ENCODE peak calls at places on chromosomes 7 and 10, in nine cellular contexts. K is activated naive CD4-positive, alpha-beta T cell treated with anti-CD3 and anti-CD28 coated beads, Interleukin-2, amount 50 U/mL, for 72 hours; U is NCI-H1417 treated with DMSO at 0.1 percent for 48 hours; I is NCI-H2107; Z is endothelial cell; M is HuH-7.5; C is iris pigment epithelial cell; S is CD8-positive, alpha-beta memory T cell; Q is COR-L47. H is an unnamed sample.

GRCh38 chr10:59363446-59363958 is 1.2 kb upstream of the FAM13C start:
- DNase-seq in K (no peak), M (no peak), U (no peak), I (no peak), S (no peak), C (no peak), Q (no peak), Z (no peak), H (no peak)

GRCh38 chr7:21113609-21114416 is 314.1 kb upstream of the SP4 start:
- DNase-seq in S (no peak), I (no peak), K (no peak), C (no peak), Q (no peak), Z (no peak), U (no peak), M (no peak), H (no peak)

GRCh38 chr10:114279289-114279688 is 40.2 kb downstream of the VWA2 start:
- DNase-seq in S (no peak), Q (no peak), Z (no peak), M (no peak), I (no peak), C (no peak), K (no peak), U (no peak), H (no peak)

GRCh38 chr7:45112648-45113047 is 1.2 kb upstream of the TBRG4 start:
- DNase-seq in M (no peak), U (no peak), Z (no peak), K (no peak), C (no peak), I (no peak), S (no peak), Q (no peak), H (no peak)

GRCh38 chr10:77841711-77842375 is 84.7 kb downstream of the DLG5 start:
- DNase-seq in I (no peak), S (no peak), C (no peak), M (no peak), Q (no peak), U (no peak), Z (no peak), K (no peak), H (no peak)

GRCh38 chr7:153413199-153413539 is 639.0 kb upstream of the DPP6 start:
- DNase-seq in C (no peak), S (no peak), Q (no peak), U (no peak), K (no peak), M (no peak), I (no peak), Z (no peak), H (no peak)

GRCh38 chr10:93813507-93814465 is 56.0 kb downstream of the LGI1 start:
- DNase-seq in S (no peak), M (no peak), U (no peak), Q (no peak), K (no peak), C (peak), I (no peak), Z (peak), H (no peak)

GRCh38 chr7:149147730-149148653 is 739 bp downstream of the ZNF398 start:
- DNase-seq in K (peak), S (peak), C (peak), Q (peak), U (peak), Z (peak), M (peak), I (peak), H (no peak)

GRCh38 chr10:59181668-59182067 is 5.2 kb downstream of the PHYHIPL start:
- DNase-seq in S (no peak), I (no peak), M (peak), Z (peak), K (no peak), C (peak), U (no peak), Q (peak), H (peak)

GRCh38 chr10:3792710-3793219 is 7.8 kb upstream of the KLF6 start:
- DNase-seq in K (no peak), I (no peak), S (no peak), Z (no peak), M (no peak), U (no peak), Q (no peak), C (no peak), H (no peak)

GRCh38 chr10:102927311-102928010 is 9.4 kb downstream of the CNNM2 start:
- DNase-seq in U (no peak), Q (no peak), I (no peak), S (no peak), M (no peak), K (no peak), Z (no peak), C (no peak), H (no peak)

GRCh38 chr10:3682745-3683144 is 102.3 kb downstream of the KLF6 start:
- DNase-seq in S (no peak), C (no peak), I (no peak), U (no peak), Q (peak), K (no peak), Z (no peak), M (no peak), H (no peak)

GRCh38 chr10:76411719-76412435 is 980.5 kb downstream of the LRMDA start:
- DNase-seq in Z (no peak), U (no peak), S (no peak), C (no peak), M (no peak), Q (no peak), K (no peak), I (no peak), H (no peak)

GRCh38 chr7:83579740-83580139 is 69.2 kb downstream of the SEMA3E start:
- DNase-seq in K (no peak), Z (no peak), S (no peak), M (no peak), Q (no peak), C (peak), I (no peak), U (no peak), H (no peak)

GRCh38 chr7:451255-452229 is 68.1 kb downstream of the PDGFA start:
- DNase-seq in S (no peak), Z (no peak), I (no peak), C (no peak), Q (no peak), K (no peak), M (no peak), U (no peak), H (no peak)

GRCh38 chr7:104805449-104806317 is 208.3 kb upstream of the KMT2E start:
- DNase-seq in M (no peak), Z (no peak), I (no peak), S (no peak), K (no peak), Q (no peak), U (no peak), C (no peak), H (no peak)

GRCh38 chr10:48476279-48476982 is 128.4 kb downstream of the ARHGAP22 start:
- DNase-seq in K (no peak), Z (no peak), S (no peak), M (no peak), U (no peak), I (no peak), Q (peak), C (no peak), H (no peak)

GRCh38 chr10:105857284-105858264 is 1216.5 kb downstream of the SORCS3 start:
- DNase-seq in S (no peak), M (no peak), C (no peak), Q (no peak), U (no peak), I (no peak), Z (no peak), K (no peak), H (no peak)

GRCh38 chr7:151435971-151436370 is 4.0 kb downstream of the CRYGN start:
- DNase-seq in Z (no peak), I (no peak), M (no peak), S (no peak), C (no peak), U (no peak), Q (no peak), K (no peak), H (no peak)

GRCh38 chr7:134016223-134016941 is 110.8 kb upstream of the LRGUK start:
- DNase-seq in Q (peak), S (no peak), U (no peak), C (peak), Z (peak), I (peak), M (peak), K (no peak), H (peak)

GRCh38 chr7:40437498-40437897 is 302.7 kb downstream of the SUGCT start:
- DNase-seq in C (peak), K (no peak), Z (no peak), Q (no peak), U (no peak), M (no peak), S (no peak), I (no peak), H (no peak)

GRCh38 chr10:76382381-76382851 is 951.0 kb downstream of the LRMDA start:
- DNase-seq in I (no peak), C (peak), S (no peak), K (no peak), Q (no peak), U (no peak), Z (no peak), M (no peak), H (no peak)

GRCh38 chr7:20199015-20199737 is 18.0 kb downstream of the MACC1 start:
- DNase-seq in M (no peak), Z (no peak), C (peak), S (no peak), U (no peak), I (peak), Q (peak), K (no peak), H (no peak)

GRCh38 chr10:124449170-124450009 is 445 bp downstream of the NKX1-2 start:
- DNase-seq in K (no peak), M (no peak), C (no peak), U (no peak), Q (no peak), S (no peak), I (no peak), Z (no peak), H (no peak)

GRCh38 chr10:77586719-77587423 is 50.7 kb downstream of the KCNMA1 start:
- DNase-seq in Z (no peak), Q (no peak), U (no peak), M (no peak), C (peak), I (no peak), K (no peak), S (no peak), H (no peak)